ENCODE peak calls at places on chromosomes 12 and 14, in five cellular contexts. One of them, this sample, is unnamed. For H3K4me1, the result is how much of the 10 kb centered on the place peaks cover.

GRCh38 chr14:32330356-32331226 is 1.5 kb downstream of the AKAP6 start:
- DNase-seq in transverse colon: peak
- DNase-seq in stomach: no peak
- DNase-seq in A549: no peak
- DNase-seq in HepG2: no peak
- DNase-seq in this sample: no peak

GRCh38 chr12:116432321-116432750 is 126.8 kb upstream of the MAP1LC3B2 start:
- DNase-seq in transverse colon: no peak
- DNase-seq in HepG2: no peak
- DNase-seq in stomach: no peak
- DNase-seq in A549: no peak
- DNase-seq in this sample: no peak

GRCh38 chr12:68321140-68321539 is 11.0 kb downstream of the MDM1 start:
- DNase-seq in A549: no peak
- DNase-seq in transverse colon: no peak
- DNase-seq in HepG2: no peak
- DNase-seq in stomach: no peak
- DNase-seq in this sample: no peak

GRCh38 chr14:102516531-102517411 is 7.2 kb upstream of the ANKRD9 start:
- DNase-seq in A549: peak
- DNase-seq in stomach: peak
- DNase-seq in HepG2: peak
- DNase-seq in transverse colon: peak
- DNase-seq in this sample: no peak

GRCh38 chr12:14803830-14804160 is 325 bp downstream of the C12orf60 start:
- DNase-seq in A549: no peak
- DNase-seq in transverse colon: no peak
- DNase-seq in HepG2: no peak
- DNase-seq in stomach: no peak
- DNase-seq in this sample: no peak

GRCh38 chr14:54252072-54252730 is 144.6 kb upstream of the CDKN3 start:
- DNase-seq in HepG2: peak
- DNase-seq in transverse colon: no peak
- DNase-seq in A549: peak
- DNase-seq in stomach: no peak
- DNase-seq in this sample: no peak

GRCh38 chr14:58647777-58648176 is 10.0 kb downstream of the DACT1 start:
- DNase-seq in A549: no peak
- DNase-seq in transverse colon: no peak
- DNase-seq in stomach: no peak
- DNase-seq in HepG2: no peak
- DNase-seq in this sample: no peak

GRCh38 chr12:80698266-80698665 is 9.2 kb upstream of the MYF6 start:
- DNase-seq in A549: no peak
- DNase-seq in transverse colon: no peak
- DNase-seq in HepG2: no peak
- DNase-seq in stomach: no peak
- DNase-seq in this sample: no peak

GRCh38 chr12:121061831-121062230 is 22.8 kb upstream of the OASL start:
- DNase-seq in HepG2: peak
- DNase-seq in A549: peak
- DNase-seq in transverse colon: no peak
- DNase-seq in stomach: no peak
- DNase-seq in this sample: no peak

GRCh38 chr12:121787063-121787774 is 6.3 kb downstream of the RHOF start:
- DNase-seq in transverse colon: peak
- DNase-seq in stomach: peak
- DNase-seq in A549: peak
- DNase-seq in HepG2: no peak
- DNase-seq in this sample: no peak

GRCh38 chr12:31005944-31006361 is 67.7 kb upstream of the DDX11 start:
- DNase-seq in stomach: no peak
- DNase-seq in transverse colon: no peak
- DNase-seq in A549: peak
- DNase-seq in HepG2: no peak
- DNase-seq in this sample: no peak

GRCh38 chr12:108711486-108712163 is 19.7 kb downstream of the CORO1C start:
- DNase-seq in transverse colon: no peak
- DNase-seq in stomach: no peak
- DNase-seq in HepG2: no peak
- DNase-seq in A549: no peak
- DNase-seq in this sample: no peak

GRCh38 chr14:61489932-61490331 is 168.6 kb downstream of the PRKCH start:
- DNase-seq in A549: peak
- DNase-seq in stomach: no peak
- DNase-seq in transverse colon: no peak
- DNase-seq in HepG2: no peak
- DNase-seq in this sample: peak

GRCh38 chr14:93967637-93968250 is 8.6 kb downstream of the ASB2 start:
- DNase-seq in A549: no peak
- DNase-seq in HepG2: no peak
- DNase-seq in transverse colon: peak
- DNase-seq in stomach: no peak
- DNase-seq in this sample: no peak
- TF ChIP-seq EP300 in A549: no peak
- TF ChIP-seq EP300 in HepG2: no peak
- TF ChIP-seq EP300 in transverse colon: no peak
- TF ChIP-seq EP300 in stomach: no peak
- TF ChIP-seq EP300 in this sample: no peak

GRCh38 chr12:50569876-50570275 is 65.1 kb downstream of the DIP2B start:
- DNase-seq in transverse colon: no peak
- DNase-seq in HepG2: no peak
- DNase-seq in stomach: no peak
- DNase-seq in A549: peak
- DNase-seq in this sample: no peak

GRCh38 chr12:50574621-50575348 is 70.0 kb downstream of the DIP2B start:
- DNase-seq in transverse colon: no peak
- DNase-seq in stomach: no peak
- DNase-seq in A549: no peak
- DNase-seq in HepG2: peak
- DNase-seq in this sample: no peak

GRCh38 chr12:50572760-50573159 is 68.0 kb downstream of the DIP2B start:
- DNase-seq in HepG2: no peak
- DNase-seq in A549: no peak
- DNase-seq in stomach: no peak
- DNase-seq in transverse colon: no peak
- DNase-seq in this sample: no peak

GRCh38 chr12:50572275-50572674 is 67.5 kb downstream of the DIP2B start:
- DNase-seq in A549: peak
- DNase-seq in transverse colon: no peak
- DNase-seq in HepG2: peak
- DNase-seq in stomach: no peak
- DNase-seq in this sample: no peak

DNA sequence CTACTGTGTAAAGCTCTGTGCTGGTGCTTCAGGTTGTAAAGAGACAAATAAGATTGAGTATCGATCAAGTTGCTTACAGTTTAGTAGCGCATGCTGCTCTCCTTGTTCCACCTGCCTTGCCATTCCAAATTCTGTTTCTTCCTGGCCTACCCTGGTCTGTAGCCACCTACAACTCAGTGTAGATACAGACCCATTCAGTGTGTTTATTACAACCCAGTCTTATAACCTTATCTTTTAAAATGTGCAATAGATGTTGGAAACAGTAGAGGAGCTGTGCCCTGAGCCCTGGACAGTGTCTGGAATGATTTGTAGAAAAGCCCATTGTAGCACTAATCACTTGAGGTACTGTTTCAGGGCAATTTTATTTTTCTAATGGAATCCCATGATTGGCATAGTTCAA is 68.5 kb downstream of the DIP2B start:
- DNase-seq in HepG2: no peak
- DNase-seq in stomach: no peak
- DNase-seq in transverse colon: no peak
- DNase-seq in A549: no peak
- DNase-seq in this sample: no peak
- H3K4me1 ChIP-seq in HepG2: half or more
- H3K4me1 ChIP-seq in stomach: half or more
- H3K4me1 ChIP-seq in transverse colon: half or more
- H3K4me1 ChIP-seq in A549: half or more
- H3K4me1 ChIP-seq in this sample: under half

DNA sequence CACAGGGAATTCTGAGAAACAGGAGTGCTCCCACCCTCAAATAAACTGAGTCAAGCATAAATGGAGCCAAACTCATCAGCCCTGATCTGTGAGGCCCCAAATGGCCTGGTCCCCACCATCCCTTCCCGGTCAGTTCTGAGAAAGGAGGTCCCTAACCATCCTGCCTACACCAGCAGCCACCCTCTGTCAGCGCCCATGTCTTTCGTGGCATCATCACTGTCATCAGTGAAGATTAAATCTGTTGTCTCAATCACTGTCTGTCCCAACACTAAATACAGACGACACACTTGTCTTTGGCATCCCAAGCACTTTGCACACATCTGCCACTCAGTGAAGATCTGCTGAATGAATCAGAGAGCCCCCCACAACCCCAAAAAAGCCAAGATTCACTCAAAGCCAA is 22.4 kb downstream of the VPS37B start:
- DNase-seq in A549: no peak
- DNase-seq in HepG2: no peak
- DNase-seq in stomach: peak
- DNase-seq in transverse colon: no peak
- DNase-seq in this sample: no peak
- TF ChIP-seq EP300 in A549: no peak
- TF ChIP-seq EP300 in HepG2: no peak
- TF ChIP-seq EP300 in stomach: no peak
- TF ChIP-seq EP300 in transverse colon: no peak
- TF ChIP-seq EP300 in this sample: no peak

GRCh38 chr14:73238941-73239340 is 1.6 kb downstream of the PAPLN start:
- DNase-seq in HepG2: no peak
- DNase-seq in stomach: no peak
- DNase-seq in A549: no peak
- DNase-seq in transverse colon: no peak
- DNase-seq in this sample: no peak
- H3K4me1 ChIP-seq in HepG2: under half
- H3K4me1 ChIP-seq in stomach: half or more
- H3K4me1 ChIP-seq in A549: under half
- H3K4me1 ChIP-seq in transverse colon: half or more
- H3K4me1 ChIP-seq in this sample: half or more

DNA sequence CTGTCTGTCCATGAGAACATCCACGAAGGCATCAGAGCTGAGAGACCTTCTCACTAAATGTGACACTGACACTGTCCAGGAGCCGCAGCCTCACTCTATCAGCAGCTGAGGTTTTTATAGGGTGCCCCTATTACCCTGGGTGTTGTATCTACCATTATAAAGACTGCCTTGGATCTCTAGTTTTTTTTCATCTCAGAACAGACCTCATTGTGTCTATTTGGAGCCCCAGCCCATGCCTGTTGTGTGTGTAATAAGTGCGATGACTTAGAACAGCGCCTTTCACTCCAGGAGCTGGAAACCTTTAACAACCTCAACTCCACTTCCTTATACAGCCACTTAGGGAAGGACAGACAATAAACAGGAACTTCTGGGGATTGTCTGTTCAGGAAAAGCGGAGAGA is 420.4 kb downstream of the RAD51B start:
- DNase-seq in HepG2: no peak
- DNase-seq in transverse colon: peak
- DNase-seq in stomach: no peak
- DNase-seq in A549: no peak
- DNase-seq in this sample: no peak
- TF ChIP-seq EP300 in HepG2: no peak
- TF ChIP-seq EP300 in transverse colon: no peak
- TF ChIP-seq EP300 in stomach: no peak
- TF ChIP-seq EP300 in A549: no peak
- TF ChIP-seq EP300 in this sample: no peak